ENCODE peak calls at places on chromosomes 5 and 9, in four cellular contexts. D, T, K and O are unnamed samples.
A peak's percentile ranks its signal among the peaks of the same experiment; 100 is the strongest.

GRCh38 chr9:135463140-135463539 is 16.4 kb upstream of the PPP1R26 start:
- DNase-seq in D (no peak), T (no peak), K (no peak), O (no peak)

GRCh38 chr5:113232667-113233066 is 202.1 kb downstream of the TSSK1B start:
- DNase-seq in D (no peak), T (no peak), K (no peak), O (no peak)

GRCh38 chr5:43227655-43228054 is 35.6 kb downstream of the NIM1K start:
- DNase-seq in D (peak; percentile 21), T (no peak), K (no peak), O (no peak)

GRCh38 chr5:173660481-173661280 is 44.2 kb upstream of the BOD1 start:
- DNase-seq in D (no peak), T (no peak), K (no peak), O (no peak)

GRCh38 chr5:65760504-65761275 is 38.7 kb downstream of the NLN start:
- DNase-seq in D (no peak), T (no peak), K (no peak), O (no peak)

GRCh38 chr5:60685028-60685427 is 14.9 kb downstream of the DEPDC1B start:
- DNase-seq in D (no peak), T (no peak), K (no peak), O (no peak)

GRCh38 chr5:305459-305858 is 16.1 kb upstream of the AHRR start:
- DNase-seq in D (no peak), T (no peak), K (no peak), O (no peak)

GRCh38 chr5:60870857-60871256 is 26.8 kb upstream of the ELOVL7 start:
- DNase-seq in D (no peak), T (no peak), K (no peak), O (no peak)

GRCh38 chr5:159441441-159441840 is 111.2 kb upstream of the IL12B start:
- DNase-seq in D (no peak), T (no peak), K (peak; percentile 38), O (no peak)

GRCh38 chr5:83718195-83718825 is 2.3 kb downstream of the HAPLN1 start:
- DNase-seq in D (peak; percentile 38), T (no peak), K (no peak), O (no peak)

GRCh38 chr5:112304743-112305142 is 114.3 kb downstream of the EPB41L4A start:
- DNase-seq in D (no peak), T (no peak), K (no peak), O (no peak)

GRCh38 chr9:18888241-18888794 is 144.7 kb downstream of the SAXO1 start:
- DNase-seq in D (no peak), T (no peak), K (no peak), O (no peak)

GRCh38 chr5:148740966-148741742 is 85.3 kb upstream of the ADRB2 start:
- DNase-seq in D (peak; percentile 72), T (no peak), K (no peak), O (peak; percentile 42)

GRCh38 chr5:60522299-60522915 is 177.6 kb downstream of the DEPDC1B start:
- DNase-seq in D (no peak), T (no peak), K (no peak), O (peak; percentile 51)

GRCh38 chr5:55037046-55037771 is 13.2 kb downstream of the GZMK start:
- DNase-seq in D (no peak), T (no peak), K (peak; percentile 10), O (peak; percentile 2)

GRCh38 chr5:131230406-131230805 is 33.4 kb upstream of the CDC42SE2 start:
- DNase-seq in D (no peak), T (no peak), K (no peak), O (no peak)

GRCh38 chr5:169218862-169219261 is 82.1 kb downstream of the SLIT3 start:
- DNase-seq in D (no peak), T (no peak), K (no peak), O (no peak)

GRCh38 chr5:147464211-147464610 is 45.7 kb downstream of the DPYSL3 start:
- DNase-seq in D (no peak), T (no peak), K (no peak), O (no peak)

GRCh38 chr9:123401879-123402513 is 46.0 kb downstream of the CRB2 start:
- DNase-seq in D (peak; percentile 27), T (no peak), K (no peak), O (no peak)
- H3K4me3 ChIP-seq in D (no peak overlapping the region), T (no peak overlapping the region), K (no peak overlapping the region), O (no peak overlapping the region)

DNA sequence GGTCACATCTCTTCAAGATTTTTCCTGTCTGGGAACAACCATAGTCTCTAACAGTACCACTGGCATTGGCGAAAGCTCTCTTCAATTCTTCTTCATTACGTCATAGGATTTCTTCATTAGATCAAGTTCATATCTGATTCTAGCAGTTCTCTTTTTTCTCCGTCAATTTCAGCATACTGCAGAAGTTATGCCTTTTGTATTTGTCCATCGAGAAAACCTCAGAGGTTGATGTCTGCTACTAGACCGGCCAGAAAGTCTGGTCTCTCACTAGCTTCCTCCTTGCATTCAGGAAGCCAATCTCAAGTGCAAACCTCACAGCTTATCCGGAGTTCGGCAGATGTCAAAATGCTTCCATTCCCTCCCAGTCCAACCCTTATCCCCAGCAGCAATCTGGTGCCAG is 56.6 kb upstream of the TMC1 start:
- DNase-seq in D (no peak), T (no peak), K (no peak), O (no peak)
- TF ChIP-seq CTCF in D (no peak), T (no peak), K (no peak), O (no peak)

GRCh38 chr5:152262667-152263066 is 142.4 kb downstream of the NMUR2 start:
- DNase-seq in D (no peak), T (no peak), K (peak; percentile 17), O (no peak)
- H3K27me3 ChIP-seq in D (no peaks in the 10 kb centered on the region), T (no peaks in the 10 kb centered on the region), K (peaks cover 38% of the 10 kb centered on the region), O (no peaks in the 10 kb centered on the region)

GRCh38 chr5:71695069-71695468 is 24.0 kb upstream of the CARTPT start:
- DNase-seq in D (no peak), T (no peak), K (no peak), O (no peak)
- H3K4me3 ChIP-seq in D (no peak overlapping the region), T (no peak overlapping the region), K (no peak overlapping the region), O (no peak overlapping the region)

GRCh38 chr9:83538890-83539238 is 663 bp upstream of the FRMD3 start:
- DNase-seq in D (no peak), T (no peak), K (no peak), O (no peak)
- TF ChIP-seq CTCF in D (no peak), T (no peak), K (no peak), O (no peak)

GRCh38 chr9:5851445-5851844 is 18.5 kb upstream of the ERMP1 start:
- DNase-seq in D (no peak), T (no peak), K (no peak), O (peak; percentile 26)
- H3K27me3 ChIP-seq in D (peaks cover 37% of the 10 kb centered on the region), T (no peaks in the 10 kb centered on the region), K (no peaks in the 10 kb centered on the region), O (no peaks in the 10 kb centered on the region)

GRCh38 chr5:35518104-35518503 is 99.6 kb upstream of the SPEF2 start:
- DNase-seq in D (no peak), T (no peak), K (no peak), O (peak; percentile 20)
- H3K4me3 ChIP-seq in D (no peak overlapping the region), T (no peak overlapping the region), K (no peak overlapping the region), O (no peak overlapping the region)

GRCh38 chr9:69122086-69122390 is 52.0 kb upstream of the TJP2 start:
- DNase-seq in D (no peak), T (peak; percentile 83), K (no peak), O (peak; percentile 59)

GRCh38 chr9:69120380-69121154 is 53.5 kb upstream of the TJP2 start:
- DNase-seq in D (no peak), T (peak; percentile 89), K (peak; percentile 81), O (peak; percentile 18)

GRCh38 chr9:69118656-69119055 is 55.4 kb upstream of the TJP2 start:
- DNase-seq in D (no peak), T (no peak), K (no peak), O (no peak)

GRCh38 chr9:69122391-69123141 is 51.5 kb upstream of the TJP2 start:
- DNase-seq in D (peak; percentile 63), T (no peak), K (no peak), O (no peak)

DNA sequence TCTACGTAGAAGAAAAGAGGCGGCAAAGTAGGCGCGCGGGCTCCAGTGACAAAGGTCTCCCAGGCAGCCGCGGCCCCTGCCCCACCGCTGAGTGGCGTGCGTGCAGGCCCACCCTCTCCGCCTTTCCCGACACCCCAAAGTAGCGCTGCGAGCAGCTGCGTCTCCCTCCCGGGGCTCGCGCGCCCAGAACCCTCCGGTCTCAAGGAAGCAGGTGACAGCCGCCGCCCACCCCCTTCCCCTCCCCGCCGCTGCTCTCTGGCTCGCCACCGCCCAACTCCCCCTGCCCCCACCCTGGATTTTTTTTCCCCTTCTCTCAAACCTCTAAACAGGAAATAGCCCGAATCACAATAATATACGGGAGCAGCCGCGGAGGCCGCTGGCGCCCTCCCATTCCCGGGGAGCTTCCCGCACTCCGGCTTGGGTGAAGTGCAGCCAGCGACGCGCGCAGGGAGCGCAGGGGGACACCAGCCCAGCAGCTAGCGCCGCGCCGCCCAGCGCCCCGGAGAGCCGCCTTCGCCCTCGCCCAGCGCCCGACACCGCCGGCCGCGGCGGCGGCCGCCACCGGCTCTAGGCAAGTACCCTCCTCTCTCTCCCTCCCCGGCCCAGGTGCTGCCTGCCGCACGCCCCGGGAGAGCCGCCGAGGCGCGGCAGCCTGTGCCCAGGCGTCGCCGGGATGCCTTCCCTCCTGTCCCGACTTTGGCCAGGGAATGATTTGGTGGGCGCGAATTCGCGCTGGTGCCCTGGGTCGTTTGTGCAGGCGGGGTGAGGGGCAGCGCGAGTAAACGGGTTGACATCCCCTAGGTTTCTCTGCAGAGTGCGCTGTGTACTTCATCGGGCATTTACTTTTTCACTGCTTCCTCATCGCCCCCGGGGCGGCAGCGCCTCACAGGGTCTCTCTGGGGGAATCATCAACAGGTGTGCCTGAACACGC is 52.7 kb upstream of the TJP2 start:
- DNase-seq in D (no peak), T (peak; percentile 80), K (no peak), O (peak; percentile 64)
- TF ChIP-seq CTCF in D (peak; percentile 9), T (no peak), K (peak; percentile 1), O (no peak)